ENCODE peak calls at places on chromosomes 13 and 19, in ten cellular contexts. N is psoas muscle, O is ascending aorta, K is fibroblast of mammary gland, Z is GM23338, D is heart right ventricle, B is tibial nerve, F is mucosa of descending colon, W is stomach, V is Peyer's patch. X is an unnamed sample.

GRCh38 chr19:58368561-58369360 is 6.2 kb upstream of the ZNF497 start:
- DNase-seq in N (peak; percentile 45), F (no peak), V (no peak), B (no peak), D (no peak), O (no peak), W (no peak), K (no peak), Z (peak; percentile 42), X (no peak)

GRCh38 chr19:18044825-18045304 is 36.9 kb downstream of the ARRDC2 start:
- DNase-seq in O (peak; percentile 53), B (peak; percentile 58), N (peak; percentile 85), F (peak; percentile 84), D (peak; percentile 82), K (peak; percentile 62), V (peak; percentile 95), Z (peak; percentile 77), W (peak; percentile 86), X (peak; percentile 71)

GRCh38 chr13:112702341-112702982 is 12.6 kb downstream of the ATP11A start:
- DNase-seq in K (no peak), N (peak; percentile 12), Z (no peak), W (peak; percentile 19), O (no peak), D (no peak), B (no peak), F (no peak), V (peak; percentile 36), X (no peak)

GRCh38 chr13:30924321-30924720 is 8.1 kb upstream of the TEX26 start:
- DNase-seq in O (no peak), D (no peak), W (no peak), B (no peak), N (no peak), K (no peak), V (no peak), Z (no peak), F (no peak), X (no peak)

GRCh38 chr13:31159306-31159705 is 2.4 kb downstream of the HSPH1 start:
- DNase-seq in N (no peak), Z (no peak), W (no peak), O (no peak), D (no peak), F (no peak), V (no peak), B (no peak), K (peak; percentile 28), X (no peak)

GRCh38 chr13:48954086-48954485 is 21.6 kb upstream of the FNDC3A start:
- DNase-seq in F (no peak), W (no peak), D (no peak), Z (no peak), N (no peak), V (no peak), K (peak; percentile 59), B (no peak), O (no peak), X (peak; percentile 80)

GRCh38 chr13:20673711-20674110 is 29.8 kb upstream of the IL17D start:
- DNase-seq in W (no peak), N (no peak), Z (no peak), V (no peak), K (no peak), D (no peak), F (no peak), O (no peak), B (no peak), X (no peak)

GRCh38 chr19:51821921-51822716 is 27.2 kb downstream of the FPR3 start:
- DNase-seq in V (no peak), O (no peak), K (peak; percentile 50), W (no peak), D (no peak), B (no peak), F (no peak), N (no peak), Z (no peak), X (peak; percentile 71)

GRCh38 chr19:36256064-36256463 is 41.2 kb downstream of the ZNF146 start:
- DNase-seq in B (no peak), F (no peak), V (no peak), W (no peak), Z (no peak), N (no peak), K (no peak), O (no peak), D (no peak), X (no peak)

GRCh38 chr19:36255316-36255715 is 40.4 kb downstream of the ZNF146 start:
- DNase-seq in O (no peak), F (no peak), W (no peak), D (no peak), V (no peak), K (no peak), Z (no peak), N (no peak), B (no peak), X (no peak)

GRCh38 chr19:36258028-36258875 is 43.3 kb downstream of the ZNF146 start:
- DNase-seq in W (no peak), N (no peak), V (no peak), O (no peak), Z (no peak), B (no peak), F (no peak), K (no peak), D (no peak), X (no peak)

GRCh38 chr19:36257512-36257876 is 42.6 kb downstream of the ZNF146 start:
- DNase-seq in V (no peak), N (peak; percentile 48), W (no peak), O (no peak), F (no peak), K (no peak), B (no peak), Z (peak; percentile 81), D (no peak), X (no peak)

DNA sequence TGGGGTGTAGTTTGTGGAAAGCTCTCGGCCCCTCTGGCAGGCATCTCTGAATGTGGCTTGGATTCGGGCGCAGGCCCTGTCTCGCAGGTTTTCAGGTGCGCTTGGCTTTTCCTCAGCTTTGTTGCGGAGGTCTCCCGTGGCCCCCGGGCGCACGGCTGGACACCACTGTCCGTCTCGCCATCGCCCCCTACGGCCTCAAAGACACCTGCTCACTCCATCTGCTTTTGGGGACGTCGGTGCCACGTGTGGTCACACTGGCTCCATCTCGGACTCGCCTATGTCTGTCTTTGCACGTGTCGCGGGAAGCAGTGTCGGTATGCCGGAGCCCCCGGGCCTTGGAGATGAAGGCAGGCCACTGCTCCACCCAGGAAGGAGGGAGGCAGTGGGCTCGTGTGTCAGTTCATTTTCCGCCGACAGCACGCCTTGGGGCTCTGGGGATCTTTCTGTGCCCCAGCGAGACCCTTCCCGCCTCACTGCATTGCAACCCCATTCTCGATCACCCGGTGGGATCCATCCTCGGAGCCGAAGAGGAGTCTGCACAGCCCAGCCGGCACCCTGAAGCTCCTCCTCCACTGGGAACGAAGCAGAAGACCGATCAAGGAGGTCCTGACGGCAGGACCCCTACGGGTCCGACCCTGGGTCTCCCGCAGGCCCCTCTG is 42.1 kb downstream of the ZNF146 start:
- DNase-seq in B (no peak), N (no peak), Z (peak; percentile 52), K (no peak), W (no peak), D (no peak), O (no peak), F (no peak), V (no peak), X (no peak)
- H3K4me3 ChIP-seq in B (peak overlapping the region; percentile 13), N (peak overlapping the region; percentile 59), Z (peak overlapping the region; percentile 64), K (peak overlapping the region; percentile 42), W (peak overlapping the region; percentile 43), D (peak overlapping the region; percentile 36), O (peak overlapping the region; percentile 39), F (no peak overlapping the region), V (peak overlapping the region; percentile 39), X (peak overlapping the region; percentile 38)

GRCh38 chr13:58964048-58964447 is 1199.7 kb downstream of the DIAPH3 start:
- DNase-seq in B (no peak), W (no peak), K (no peak), N (no peak), O (no peak), D (no peak), V (no peak), Z (no peak), F (no peak), X (no peak)

GRCh38 chr13:58963321-58963720 is 1200.4 kb downstream of the DIAPH3 start:
- DNase-seq in B (no peak), N (no peak), W (no peak), Z (no peak), O (no peak), K (no peak), V (no peak), D (no peak), F (no peak), X (peak; percentile 16)

GRCh38 chr13:58955546-58956385 is 1208.0 kb downstream of the DIAPH3 start:
- DNase-seq in Z (no peak), W (no peak), V (no peak), F (no peak), N (no peak), D (no peak), B (no peak), K (no peak), O (no peak), X (no peak)

GRCh38 chr13:58960909-58961308 is 1202.8 kb downstream of the DIAPH3 start:
- DNase-seq in D (no peak), O (no peak), N (no peak), V (no peak), W (no peak), K (peak; percentile 1), F (no peak), B (no peak), Z (peak; percentile 45), X (peak; percentile 51)
- TF ChIP-seq CTCF in D (peak; percentile 25), O (no peak), N (no peak), V (no peak), W (no peak), K (no peak), F (no peak), B (no peak), Z (peak; percentile 64), X (peak; percentile 11)

GRCh38 chr19:1825909-1826556 is 14.0 kb upstream of the ATP8B3 start:
- DNase-seq in V (peak; percentile 86), O (no peak), W (peak; percentile 81), Z (peak; percentile 92), D (peak; percentile 73), N (peak; percentile 89), B (peak; percentile 79), F (peak; percentile 81), K (peak; percentile 61), X (peak; percentile 69)

GRCh38 chr19:1822210-1822609 is 10.1 kb upstream of the ATP8B3 start:
- DNase-seq in K (no peak), V (no peak), F (no peak), Z (no peak), O (no peak), N (no peak), D (no peak), B (no peak), W (no peak), X (no peak)

GRCh38 chr19:1823539-1824251 is 11.6 kb upstream of the ATP8B3 start:
- DNase-seq in D (no peak), K (no peak), V (no peak), F (no peak), O (no peak), N (no peak), Z (no peak), B (no peak), W (no peak), X (no peak)

GRCh38 chr19:1824252-1824622 is 12.2 kb upstream of the ATP8B3 start:
- DNase-seq in V (no peak), O (no peak), F (no peak), W (no peak), N (no peak), B (no peak), D (no peak), K (no peak), Z (no peak), X (no peak)

GRCh38 chr19:1823020-1823419 is 10.9 kb upstream of the ATP8B3 start:
- DNase-seq in V (no peak), O (no peak), K (no peak), B (no peak), F (no peak), D (no peak), W (no peak), Z (no peak), N (no peak), X (no peak)
- H3K4me3 ChIP-seq in V (no peak overlapping the region), O (no peak overlapping the region), K (no peak overlapping the region), B (no peak overlapping the region), F (no peak overlapping the region), D (no peak overlapping the region), W (no peak overlapping the region), Z (no peak overlapping the region), N (no peak overlapping the region), X (no peak overlapping the region)

GRCh38 chr19:39197808-39198207 is 1.0 kb downstream of the NCCRP1 start:
- DNase-seq in K (no peak), Z (no peak), V (no peak), B (no peak), W (no peak), F (no peak), O (no peak), N (no peak), D (no peak), X (no peak)
- TF ChIP-seq CTCF in K (peak; percentile 2), Z (peak; percentile 56), V (no peak), B (no peak), W (no peak), F (no peak), O (no peak), N (no peak), D (no peak), X (no peak)

X was measured in cardiac fibroblast.